ENCODE peak calls at places on chromosomes 4 and X, in eight cellular contexts. E is transverse colon, F is kidney, L is left lung, T is WERI-Rb-1, U is brain microvascular endothelial cell, N is lower leg skin, P is A549. M is an unnamed sample.
A peak's percentile ranks its signal among the peaks of the same experiment; 100 is the strongest.

GRCh38 chr4:132063829-132064228 is 1085.3 kb upstream of the PCDH10 start:
- DNase-seq in E (no peak), F (no peak), L (no peak), T (no peak), U (peak; percentile 46), N (no peak), P (no peak), M (no peak)

GRCh38 chr4:115537387-115537786 is 424.0 kb upstream of the NDST4 start:
- DNase-seq in E (no peak), F (no peak), L (no peak), T (no peak), U (no peak), N (no peak), P (no peak), M (no peak)

GRCh38 chrX:150219374-150220185 is 143.5 kb upstream of the MAMLD1 start:
- DNase-seq in E (no peak), F (no peak), L (no peak), T (no peak), U (no peak), N (peak; percentile 63), P (peak; percentile 2), M (no peak)

GRCh38 chr4:10853196-10853595 is 168.6 kb upstream of the CLNK start:
- DNase-seq in E (no peak), F (no peak), L (no peak), T (no peak), U (no peak), N (no peak), P (no peak), M (no peak)

GRCh38 chr4:113695328-113696169 is 66.0 kb downstream of the CAMK2D start:
- DNase-seq in E (no peak), F (no peak), L (no peak), T (no peak), U (peak; percentile 85), N (no peak), P (no peak), M (no peak)

GRCh38 chr4:101155368-101155767 is 192.0 kb downstream of the PPP3CA start:
- DNase-seq in E (no peak), F (no peak), L (no peak), T (no peak), U (no peak), N (no peak), P (peak; percentile 52), M (peak; percentile 41)

GRCh38 chr4:140857111-140857510 is 100.9 kb upstream of the TBC1D9 start:
- DNase-seq in E (no peak), F (no peak), L (no peak), T (no peak), U (no peak), N (no peak), P (no peak), M (no peak)

GRCh38 chr4:21830272-21830671 is 118.3 kb downstream of the KCNIP4 start:
- DNase-seq in E (no peak), F (no peak), L (peak; percentile 15), T (no peak), U (peak; percentile 39), N (no peak), P (no peak), M (no peak)

GRCh38 chrX:55240788-55241187 is 20.6 kb downstream of the PAGE5 start:
- DNase-seq in E (no peak), F (no peak), L (no peak), T (no peak), U (no peak), N (no peak), P (no peak), M (no peak)

GRCh38 chr4:82721819-82722423 is 76.7 kb downstream of the SCD5 start:
- DNase-seq in E (no peak), F (no peak), L (no peak), T (peak; percentile 42), U (no peak), N (no peak), P (peak; percentile 41), M (no peak)
- TF ChIP-seq CTCF in E (no peak), F (peak; percentile 35), L (no peak), T (peak; percentile 56), U (peak; percentile 62), N (no peak), P (peak; percentile 41), M (peak; percentile 71)

DNA sequence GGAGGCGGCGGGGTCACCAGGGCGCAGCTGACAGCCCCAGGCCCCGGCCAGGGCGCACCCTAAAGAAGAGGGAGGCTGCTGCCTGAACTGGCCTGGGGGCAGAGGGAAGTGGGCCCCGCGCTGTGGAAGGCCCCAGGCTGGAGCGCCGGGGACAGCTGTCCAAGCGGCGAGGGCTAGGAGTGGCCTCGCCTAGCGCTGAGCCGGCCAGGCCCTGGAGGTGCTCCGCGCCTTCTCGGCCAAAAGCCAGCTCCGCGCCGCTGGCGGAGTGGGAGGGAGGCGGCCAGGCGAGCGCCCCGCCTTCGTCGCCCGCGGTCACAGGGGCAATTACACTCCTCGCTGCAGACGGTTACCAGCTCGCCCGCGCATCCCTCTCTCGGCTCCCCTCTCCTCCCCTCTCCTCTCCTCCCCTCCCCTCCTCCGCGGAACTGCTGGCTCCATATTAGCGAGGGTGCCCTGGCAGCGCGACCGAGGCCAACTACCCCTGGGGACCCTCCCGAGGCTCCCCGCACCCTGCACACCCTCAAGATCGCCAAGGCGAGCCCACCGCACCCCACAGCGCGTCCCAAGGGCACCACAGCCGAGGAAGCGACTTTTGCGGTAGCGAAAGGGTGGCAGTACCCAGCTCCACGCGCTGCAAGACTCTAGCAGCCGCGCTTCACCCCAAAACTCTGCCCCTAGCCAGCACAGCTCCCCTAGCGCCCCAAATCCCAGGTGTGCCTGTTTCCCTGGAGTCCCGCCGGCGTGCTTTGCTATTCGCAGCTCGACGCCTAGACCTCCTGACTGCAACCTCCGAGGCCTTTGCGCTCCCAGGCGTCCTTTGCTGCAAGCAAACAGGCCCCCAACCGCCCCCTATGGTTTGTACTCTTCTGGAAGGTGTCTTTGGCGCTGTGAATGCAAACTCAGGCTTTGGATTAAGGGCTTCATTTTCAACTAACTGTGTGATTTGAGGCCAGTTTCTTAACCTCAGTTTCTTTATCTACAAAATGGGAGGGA is 91.4 kb downstream of the BCOR start:
- DNase-seq in E (peak; percentile 71), F (peak; percentile 83), L (peak; percentile 79), T (peak; percentile 12), U (no peak), N (peak; percentile 87), P (no peak), M (no peak)
- H3K4me3 ChIP-seq in E (peak overlapping the region; percentile 36), F (no peak overlapping the region), L (no peak overlapping the region), T (no peak overlapping the region), U (no peak overlapping the region), N (no peak overlapping the region), P (no peak overlapping the region), M (no peak overlapping the region)

GRCh38 chr4:138579146-138579545 is 337.0 kb upstream of the SLC7A11 start:
- DNase-seq in E (no peak), F (no peak), L (no peak), T (no peak), U (no peak), N (no peak), P (no peak), M (no peak)

GRCh38 chr4:138572007-138572406 is 329.9 kb upstream of the SLC7A11 start:
- DNase-seq in E (no peak), F (no peak), L (no peak), T (no peak), U (no peak), N (no peak), P (peak; percentile 5), M (no peak)

GRCh38 chr4:138573246-138573645 is 331.1 kb upstream of the SLC7A11 start:
- DNase-seq in E (no peak), F (no peak), L (no peak), T (no peak), U (no peak), N (no peak), P (no peak), M (no peak)

GRCh38 chr4:138577145-138577544 is 335.0 kb upstream of the SLC7A11 start:
- DNase-seq in E (no peak), F (no peak), L (no peak), T (no peak), U (no peak), N (no peak), P (no peak), M (no peak)

GRCh38 chr4:138576684-138577083 is 334.5 kb upstream of the SLC7A11 start:
- DNase-seq in E (no peak), F (no peak), L (no peak), T (no peak), U (peak; percentile 41), N (no peak), P (peak; percentile 62), M (peak; percentile 17)
- TF ChIP-seq CTCF in E (peak; percentile 19), F (no peak), L (peak; percentile 20), T (peak; percentile 64), U (peak; percentile 64), N (no peak), P (peak; percentile 42), M (peak; percentile 62)

GRCh38 chrX:57596109-57596870 is 4.5 kb downstream of the ZXDB start:
- DNase-seq in E (no peak), F (no peak), L (no peak), T (no peak), U (no peak), N (no peak), P (no peak), M (no peak)

DNA sequence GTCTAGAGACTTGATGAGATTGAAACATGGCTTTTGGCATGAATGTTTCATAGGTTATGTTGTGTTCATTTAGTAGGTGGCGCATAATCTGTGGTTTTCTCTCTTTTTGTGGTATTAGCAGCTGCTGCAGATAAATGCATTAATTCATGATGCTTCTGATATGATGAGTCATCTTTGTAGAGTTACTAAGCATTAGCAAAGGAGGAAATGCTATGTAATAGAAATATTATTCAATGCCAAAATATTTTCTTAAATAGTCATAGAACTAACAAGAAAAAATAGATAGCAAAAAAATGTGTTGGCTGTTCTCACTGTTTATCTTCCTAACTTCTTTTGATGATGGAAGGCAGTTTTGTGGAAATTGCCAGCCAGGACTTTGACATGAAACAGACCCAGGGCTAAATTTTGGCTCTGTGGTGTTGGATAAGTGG is 3.6 kb downstream of the ZXDB start:
- DNase-seq in E (no peak), F (no peak), L (no peak), T (no peak), U (peak; percentile 34), N (no peak), P (peak; percentile 28), M (peak; percentile 44)
- H3K4me3 ChIP-seq in E (peak overlapping the region; percentile 2), F (peak overlapping the region; percentile 43), L (no peak overlapping the region), T (no peak overlapping the region), U (no peak overlapping the region), N (no peak overlapping the region), P (peak overlapping the region; percentile 34), M (no peak overlapping the region)

GRCh38 chrX:28177202-28177601 is 196.0 kb upstream of the DCAF8L1 start:
- DNase-seq in E (peak; percentile 25), F (no peak), L (no peak), T (peak; percentile 47), U (no peak), N (no peak), P (peak; percentile 2), M (no peak)
- TF ChIP-seq CTCF in E (no peak), F (no peak), L (no peak), T (peak; percentile 78), U (peak; percentile 57), N (no peak), P (no peak), M (no peak)

DNA sequence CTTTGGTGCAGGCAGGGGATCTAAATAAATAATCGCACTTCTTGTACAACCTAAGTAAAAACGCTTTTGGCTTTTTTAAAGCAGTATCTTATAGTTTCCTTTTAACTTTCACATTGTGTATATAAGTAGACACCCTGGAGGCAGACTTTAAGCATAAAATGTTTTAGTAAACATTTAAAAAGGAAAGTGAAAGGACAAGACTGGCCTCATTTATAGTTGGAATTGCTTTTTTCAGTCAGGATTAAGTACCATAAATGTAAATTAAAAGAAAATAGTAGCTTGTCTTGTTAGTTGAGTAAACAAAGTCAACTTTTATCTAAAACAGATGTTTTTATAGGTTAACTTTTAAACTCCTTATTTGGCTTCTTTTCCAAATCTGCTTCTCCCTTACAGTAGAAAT is 39.7 kb downstream of the PTPN13 start:
- DNase-seq in E (no peak), F (no peak), L (no peak), T (no peak), U (no peak), N (no peak), P (no peak), M (no peak)
- H3K4me3 ChIP-seq in E (no peak overlapping the region), F (peak overlapping the region; percentile 2), L (no peak overlapping the region), T (no peak overlapping the region), U (no peak overlapping the region), N (no peak overlapping the region), P (no peak overlapping the region), M (no peak overlapping the region)

M was measured in AG09309.